ENCODE peak calls at places on chromosomes 6 and 20, in four cellular contexts. S is foreskin fibroblast, H is MM.1S, L is skeletal muscle cell. J is an unnamed sample.
A peak's percentile ranks its signal among the peaks of the same experiment; 100 is the strongest.

GRCh38 chr6:88089708-88090107 is 42.1 kb downstream of the SPACA1 start:
- DNase-seq in L (no peak), S (no peak), H (no peak), J (no peak)

GRCh38 chr6:37878150-37878710 is 58.7 kb downstream of the ZFAND3 start:
- DNase-seq in H (no peak), L (no peak), S (no peak), J (no peak)

GRCh38 chr6:103570431-103570830 is 1289.3 kb downstream of the HACE1 start:
- DNase-seq in S (no peak), L (no peak), H (no peak), J (no peak)

GRCh38 chr6:73695619-73696421 is at the start of gene CD109:
- DNase-seq in S (peak; percentile 82), H (no peak), L (peak; percentile 66), J (peak; percentile 11)

GRCh38 chr20:24993337-24994185 is 1.0 kb upstream of the APMAP start:
- DNase-seq in L (no peak), H (peak; percentile 18), S (no peak), J (no peak)

GRCh38 chr6:13877116-13877515 is 47.6 kb upstream of the RNF182 start:
- DNase-seq in H (no peak), L (peak; percentile 12), S (peak; percentile 39), J (no peak)

GRCh38 chr6:166583230-166583629 is 3.2 kb downstream of the RAMACL start:
- DNase-seq in L (no peak), H (no peak), S (peak; percentile 15), J (no peak)

GRCh38 chr6:85049282-85049681 is 284.9 kb upstream of the TBX18 start:
- DNase-seq in S (no peak), L (no peak), H (no peak), J (no peak)

GRCh38 chr6:131372535-131372934 is 200.5 kb upstream of the ARG1 start:
- DNase-seq in L (peak; percentile 21), S (peak; percentile 20), H (no peak), J (no peak)

GRCh38 chr6:126153661-126154060 is 167.3 kb downstream of the TRMT11 start:
- DNase-seq in H (no peak), S (peak; percentile 47), L (no peak), J (no peak)

GRCh38 chr6:45569210-45569945 is 191.6 kb upstream of the SUPT3H start:
- DNase-seq in S (no peak), L (no peak), H (no peak), J (no peak)

GRCh38 chr6:81938014-81938761 is 185.7 kb upstream of the TENT5A start:
- DNase-seq in S (peak; percentile 91), L (peak; percentile 91), H (peak; percentile 66), J (no peak)

GRCh38 chr6:105099371-105099770 is 80.4 kb downstream of the POPDC3 start:
- DNase-seq in S (no peak), L (no peak), H (no peak), J (no peak)

GRCh38 chr6:44297063-44298038 is 15.8 kb downstream of the AARS2 start:
- DNase-seq in S (peak; percentile 20), L (no peak), H (no peak), J (no peak)

DNA sequence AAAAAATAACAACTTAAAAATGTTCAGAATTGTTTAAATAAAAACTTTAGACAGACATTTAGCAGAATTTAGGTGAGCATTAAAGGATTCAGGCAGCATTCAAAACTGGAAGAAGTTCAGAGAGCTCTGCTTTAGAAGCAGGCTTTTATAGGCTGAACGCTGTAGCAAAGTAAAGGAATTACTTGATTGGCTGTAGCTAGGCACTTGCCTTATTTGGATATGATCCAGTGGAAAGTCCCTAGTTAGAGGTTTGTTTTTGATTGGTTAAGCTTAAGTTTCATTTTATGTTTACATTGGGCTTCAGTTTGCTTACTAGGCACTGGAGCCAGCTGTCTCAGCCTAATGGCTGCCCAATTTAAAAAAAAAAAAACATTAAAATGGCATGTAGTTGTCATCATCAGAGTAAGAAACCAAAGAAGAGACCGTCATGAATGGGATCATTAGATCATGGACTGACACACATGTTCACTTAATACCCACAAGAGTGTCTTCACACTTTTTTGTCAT is 65.1 kb downstream of the CBFA2T2 start:
- DNase-seq in H (peak; percentile 98), S (peak; percentile 81), L (peak; percentile 67), J (peak; percentile 62)
- H3K4me3 ChIP-seq in H (peak overlapping the region; percentile 47), S (no peak overlapping the region), L (no peak overlapping the region), J (no peak overlapping the region)

DNA sequence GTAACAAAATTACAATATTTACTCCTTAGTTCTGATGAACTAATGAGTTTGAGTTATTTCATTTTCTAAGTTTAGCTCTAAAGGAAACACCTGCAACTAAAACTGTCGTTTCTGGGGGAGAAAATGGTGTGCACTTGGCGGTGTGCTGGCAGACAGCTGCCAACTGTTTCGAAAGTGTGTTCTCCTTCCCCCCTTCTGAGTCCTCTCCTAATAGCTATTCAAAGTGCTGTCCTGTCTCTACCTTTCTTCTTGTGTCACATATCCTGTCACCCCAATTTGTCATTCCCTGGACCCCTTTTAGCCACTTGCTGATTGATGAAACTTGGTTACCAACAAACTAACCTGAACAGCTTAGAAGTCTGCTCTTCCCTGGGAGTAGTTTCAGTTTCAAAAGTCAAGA is 4.9 kb upstream of the UBE2J1 start:
- DNase-seq in S (no peak), L (no peak), H (peak; percentile 95), J (peak; percentile 78)
- H3K4me3 ChIP-seq in S (no peak overlapping the region), L (peak overlapping the region; percentile 16), H (peak overlapping the region; percentile 40), J (peak overlapping the region; percentile 41)

GRCh38 chr6:152170702-152171667 is 363.5 kb downstream of the ESR1 start:
- DNase-seq in S (no peak), L (no peak), H (no peak), J (no peak)
- H3K4me3 ChIP-seq in S (no peak overlapping the region), L (no peak overlapping the region), H (no peak overlapping the region), J (no peak overlapping the region)

DNA sequence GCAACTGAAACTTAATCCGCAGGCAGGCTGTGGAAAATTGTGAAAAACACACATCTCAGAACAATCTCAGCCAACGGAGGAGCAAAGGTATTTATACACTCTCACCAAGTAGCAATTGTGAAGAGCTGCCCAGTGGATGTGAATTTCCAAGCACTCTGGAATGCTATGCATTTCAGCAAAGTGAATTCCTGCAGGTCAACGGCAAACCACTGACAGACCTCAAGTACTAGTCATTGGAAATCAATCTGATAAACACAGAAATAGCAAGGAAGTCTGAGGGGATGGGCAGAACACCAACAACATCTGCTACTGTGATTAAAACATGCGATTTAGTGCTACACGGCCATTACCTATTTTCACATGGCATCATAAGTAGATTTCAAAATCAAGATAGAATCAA is 429.1 kb downstream of the HTR1B start:
- DNase-seq in S (peak; percentile 87), H (no peak), L (peak; percentile 82), J (no peak)
- H3K4me3 ChIP-seq in S (no peak overlapping the region), H (no peak overlapping the region), L (no peak overlapping the region), J (no peak overlapping the region)

J was measured in Jurkat, Clone E6-1.